ENCODE peak calls at places on chromosomes 3 and 15, in four cellular contexts. C is RCC 7860; B is stimulated activated CD4-positive, alpha-beta T cell treated with anti-CD3 and anti-CD28 coated beads, Interleukin-1b, Interleukin-23, amount 100 ng/mL, for 24 hours; I is naive thymus-derived CD4-positive, alpha-beta T cell. L is an unnamed sample.

GRCh38 chr3:123346726-123347125 is 102.2 kb downstream of the ADCY5 start:
- DNase-seq in B (no peak), C (no peak), I (no peak), L (no peak)

GRCh38 chr3:146265720-146266119 is 14.8 kb upstream of the PLSCR4 start:
- DNase-seq in B (no peak), C (no peak), I (no peak), L (no peak)

GRCh38 chr15:41836713-41837454 is 1.8 kb upstream of the PLA2G4B start:
- DNase-seq in C (no peak), I (no peak), B (no peak), L (no peak)

GRCh38 chr15:99252326-99252725 is 1.0 kb downstream of the LRRC28 start:
- DNase-seq in I (no peak), B (no peak), C (no peak), L (no peak)

GRCh38 chr15:88736204-88736603 is 67.0 kb upstream of the ACAN start:
- DNase-seq in C (no peak), I (no peak), B (no peak), L (no peak)

GRCh38 chr15:85454403-85454802 is 74.0 kb downstream of the AKAP13 start:
- DNase-seq in C (no peak), B (no peak), I (no peak), L (no peak)

GRCh38 chr15:65812921-65813320 is 20.8 kb upstream of the DENND4A start:
- DNase-seq in I (no peak), B (no peak), C (no peak), L (no peak)

GRCh38 chr3:47120138-47120537 is 43.8 kb downstream of the SETD2 start:
- DNase-seq in I (no peak), C (no peak), B (no peak), L (no peak)

L was measured in PC-3.